ENCODE peak calls at places on chromosomes 2 and 18, in seven cellular contexts. B is HCT116; Q is IMR-90; M is astrocyte; L is psoas muscle; I is mammary epithelial cell; W is CD4-positive, alpha-beta T cell. G is an unnamed sample.

GRCh38 chr2:199985625-199986207 is 30.3 kb downstream of the MAIP1 start:
- DNase-seq in B (peak; percentile 81), Q (peak; percentile 81), M (peak; percentile 42), L (peak; percentile 55), I (peak; percentile 60), W (peak; percentile 41), G (peak; percentile 71)

GRCh38 chr2:66547887-66548286 is 113.0 kb downstream of the MEIS1 start:
- DNase-seq in B (no peak), Q (no peak), M (no peak), L (no peak), I (no peak), W (no peak), G (no peak)

GRCh38 chr2:102253753-102254150 is 57.6 kb upstream of the IL1RL1 start:
- DNase-seq in B (no peak), Q (peak; percentile 38), M (no peak), L (no peak), I (no peak), W (no peak), G (no peak)

GRCh38 chr2:196758474-196759377 is 40.8 kb downstream of the GTF3C3 start:
- DNase-seq in B (no peak), Q (peak; percentile 46), M (no peak), L (no peak), I (no peak), W (no peak), G (no peak)

GRCh38 chr2:69036926-69037325 is 23.9 kb downstream of the ANTXR1 start:
- DNase-seq in B (no peak), Q (peak; percentile 84), M (peak; percentile 87), L (no peak), I (no peak), W (no peak), G (no peak)

GRCh38 chr2:240310645-240311044 is 124.8 kb upstream of the GPC1 start:
- DNase-seq in B (no peak), Q (no peak), M (no peak), L (no peak), I (no peak), W (no peak), G (no peak)

GRCh38 chr18:32096936-32097335 is 5.3 kb downstream of the RNF138 start:
- DNase-seq in B (no peak), Q (no peak), M (no peak), L (no peak), I (no peak), W (no peak), G (no peak)

GRCh38 chr2:192016265-192016664 is 169.4 kb upstream of the CAVIN2 start:
- DNase-seq in B (no peak), Q (peak; percentile 85), M (peak; percentile 76), L (no peak), I (peak; percentile 2), W (no peak), G (no peak)

GRCh38 chr2:180979086-180979934 is 1.1 kb upstream of the UBE2E3 start:
- DNase-seq in B (no peak), Q (peak; percentile 76), M (peak; percentile 79), L (no peak), I (peak; percentile 58), W (no peak), G (no peak)

GRCh38 chr2:124633812-124634211 is 608.7 kb downstream of the CNTNAP5 start:
- DNase-seq in B (no peak), Q (no peak), M (no peak), L (no peak), I (no peak), W (no peak), G (no peak)

GRCh38 chr2:241813806-241814570 is 5.0 kb downstream of the NEU4 start:
- DNase-seq in B (no peak), Q (no peak), M (no peak), L (peak; percentile 59), I (no peak), W (no peak), G (no peak)

GRCh38 chr2:8148260-8148880 is 533.5 kb upstream of the ID2 start:
- DNase-seq in B (peak; percentile 6), Q (peak; percentile 90), M (peak; percentile 95), L (no peak), I (peak; percentile 63), W (no peak), G (no peak)

GRCh38 chr18:46264255-46264654 is 160.1 kb downstream of the HAUS1 start:
- DNase-seq in B (peak; percentile 16), Q (no peak), M (no peak), L (no peak), I (peak; percentile 54), W (no peak), G (no peak)

GRCh38 chr2:173999272-173999671 is 34.1 kb upstream of the SP3 start:
- DNase-seq in B (no peak), Q (no peak), M (no peak), L (no peak), I (no peak), W (no peak), G (no peak)

GRCh38 chr2:241768251-241768711 is 8.3 kb upstream of the GAL3ST2 start:
- DNase-seq in B (no peak), Q (no peak), M (no peak), L (no peak), I (no peak), W (no peak), G (peak; percentile 12)

GRCh38 chr2:186659383-186659782 is 34.5 kb upstream of the FAM171B start:
- DNase-seq in B (no peak), Q (no peak), M (no peak), L (no peak), I (no peak), W (no peak), G (no peak)

GRCh38 chr2:202335791-202336467 is 40.2 kb upstream of the BMPR2 start:
- DNase-seq in B (no peak), Q (peak; percentile 70), M (no peak), L (no peak), I (no peak), W (no peak), G (no peak)

GRCh38 chr2:3780477-3781402 is 77.4 kb downstream of the DCDC2C start:
- DNase-seq in B (peak; percentile 46), Q (peak; percentile 73), M (no peak), L (peak; percentile 55), I (no peak), W (peak; percentile 41), G (peak; percentile 76)

DNA sequence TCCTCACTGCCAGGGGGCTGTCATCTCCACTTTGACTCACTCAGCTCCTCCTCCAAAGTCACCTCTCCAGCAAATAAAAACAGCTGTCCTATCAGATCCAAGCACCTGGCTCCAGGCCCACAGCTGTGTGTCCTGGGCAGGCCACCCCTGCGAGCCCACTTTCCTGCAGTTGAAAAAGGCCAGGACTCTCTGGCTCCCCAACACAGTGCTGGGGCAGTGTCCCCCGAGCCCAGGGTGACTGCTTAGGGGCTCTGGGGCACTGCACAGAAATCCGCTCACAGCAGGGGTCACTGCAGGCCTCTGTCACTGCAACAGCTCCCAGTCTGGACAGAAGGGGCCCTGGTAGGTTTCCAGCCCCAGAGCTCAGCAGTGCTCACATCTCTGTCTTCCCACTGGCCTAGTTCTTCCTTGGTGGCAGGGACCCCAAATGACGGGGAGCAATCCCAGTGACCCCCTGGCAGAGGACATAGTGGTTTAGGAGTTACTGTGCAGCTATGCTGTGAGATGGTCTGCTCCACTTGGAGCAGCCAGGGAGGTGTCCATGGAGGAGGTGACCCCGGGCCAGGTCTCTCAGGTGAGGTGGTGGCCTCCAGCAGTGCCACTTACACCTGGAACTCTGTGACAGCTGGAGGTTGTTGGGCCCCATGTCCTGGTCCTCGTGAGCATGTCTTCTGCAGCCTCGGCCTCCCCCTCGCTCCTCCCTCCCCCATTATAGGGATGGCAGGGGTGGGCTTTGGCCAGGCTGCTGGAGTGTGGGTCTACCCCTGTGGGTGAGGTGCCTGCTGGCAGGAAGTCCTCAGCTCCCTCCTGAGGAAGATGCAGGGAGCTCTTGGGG is 35.5 kb downstream of the HS6ST1 start:
- DNase-seq in B (no peak), Q (no peak), M (no peak), L (peak; percentile 55), I (no peak), W (no peak), G (peak; percentile 50)
- TF ChIP-seq CTCF in B (no peak), Q (no peak), M (no peak), L (peak; percentile 12), I (peak; percentile 25), W (no peak), G (no peak)

GRCh38 chr2:190503088-190503487 is 31.4 kb downstream of the NEMP2 start:
- DNase-seq in B (no peak), Q (no peak), M (no peak), L (no peak), I (no peak), W (no peak), G (no peak)

GRCh38 chr2:190504912-190505311 is 29.6 kb downstream of the NEMP2 start:
- DNase-seq in B (no peak), Q (no peak), M (no peak), L (no peak), I (no peak), W (no peak), G (no peak)

GRCh38 chr2:190507135-190507534 is 27.4 kb downstream of the NEMP2 start:
- DNase-seq in B (no peak), Q (no peak), M (no peak), L (no peak), I (no peak), W (no peak), G (no peak)

GRCh38 chr2:190505696-190506095 is 28.8 kb downstream of the NEMP2 start:
- DNase-seq in B (no peak), Q (no peak), M (no peak), L (no peak), I (no peak), W (no peak), G (no peak)

DNA sequence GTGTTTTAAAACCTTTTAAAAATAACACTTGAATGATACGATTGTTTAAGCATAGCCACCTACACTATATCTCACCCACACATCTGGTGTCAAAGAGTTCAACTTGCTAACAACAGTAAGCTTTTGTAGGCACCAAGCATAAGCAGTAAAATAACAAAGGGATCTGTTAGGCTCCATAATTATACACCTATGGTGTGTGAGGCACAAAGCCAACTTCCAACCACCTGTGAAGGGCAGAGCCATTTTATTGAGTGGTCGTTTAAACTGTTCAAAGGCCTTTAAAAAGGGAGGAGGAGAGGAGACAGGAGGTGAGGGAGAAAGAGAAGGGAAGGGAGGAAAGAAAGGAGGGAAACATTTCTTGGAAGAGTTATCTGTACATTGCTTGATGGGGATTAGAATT is 27.9 kb downstream of the NEMP2 start:
- DNase-seq in B (no peak), Q (no peak), M (no peak), L (no peak), I (peak; percentile 30), W (no peak), G (no peak)
- TF ChIP-seq CTCF in B (no peak), Q (no peak), M (no peak), L (no peak), I (no peak), W (no peak), G (no peak)

GRCh38 chr2:207528980-207529329 is 807 bp upstream of the CREB1 start:
- DNase-seq in B (no peak), Q (no peak), M (no peak), L (no peak), I (peak; percentile 37), W (peak; percentile 57), G (no peak)
- TF ChIP-seq CTCF in B (no peak), Q (peak; percentile 7), M (no peak), L (no peak), I (peak; percentile 22), W (peak; percentile 24), G (peak; percentile 9)

DNA sequence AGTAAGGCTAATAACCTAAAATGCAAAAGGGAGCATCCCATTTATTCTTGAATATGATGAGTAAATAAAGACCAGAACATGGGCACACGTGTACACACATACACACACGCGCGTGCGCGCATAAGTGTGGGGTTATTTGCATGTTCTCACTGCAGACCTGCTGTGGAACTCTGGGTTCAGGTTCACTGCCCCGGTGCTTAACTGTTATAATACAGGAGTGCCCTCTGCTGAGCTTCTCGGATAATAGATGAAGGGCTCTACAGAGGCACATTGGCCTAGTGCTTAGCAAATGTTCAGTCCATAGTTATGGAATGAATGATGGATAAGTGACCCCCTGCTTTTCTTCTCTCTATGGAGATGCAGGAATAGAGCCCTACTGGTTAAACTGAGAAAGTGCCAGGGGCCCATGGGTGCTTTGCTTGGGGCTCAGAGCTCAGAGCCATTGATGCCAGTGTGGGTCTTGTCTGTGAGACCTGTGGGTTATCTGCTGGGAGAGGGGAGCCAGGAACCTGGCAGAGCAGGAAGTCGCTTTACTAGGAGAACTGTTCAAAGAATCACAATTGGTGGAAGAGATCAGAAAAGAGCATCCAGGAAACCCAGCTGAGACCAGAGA is 3.6 kb upstream of the ARL4C start:
- DNase-seq in B (peak; percentile 49), Q (peak; percentile 65), M (peak; percentile 38), L (peak; percentile 59), I (peak; percentile 47), W (peak; percentile 71), G (peak; percentile 45)
- TF ChIP-seq CTCF in B (peak; percentile 69), Q (peak; percentile 75), M (peak; percentile 45), L (peak; percentile 35), I (peak; percentile 73), W (peak; percentile 80), G (no peak)

G was measured in glutamatergic neuron.